ENCODE peak calls at places on chromosome 13, in eight cellular contexts. Y is SK-N-SH; D is breast epithelium; J is effector memory CD4-positive, alpha-beta T cell; Z is PC-3; L is naive thymus-derived CD4-positive, alpha-beta T cell; G is K562; X is GM23338. R is an unnamed sample. For H3K4me1, the result is how much of the 10 kb centered on the place peaks cover.

GRCh38 chr13:59409651-59410200 is 754.0 kb downstream of the DIAPH3 start:
- DNase-seq in D (no peak), Z (no peak), Y (no peak), X (peak), G (no peak), L (no peak), J (no peak), R (peak)

GRCh38 chr13:91401916-91402315 is 3.5 kb downstream of the GPC5 start:
- DNase-seq in G (no peak), J (no peak), Z (no peak), D (no peak), L (no peak), Y (no peak), X (no peak), R (no peak)

GRCh38 chr13:38967446-38967845 is 23.2 kb downstream of the STOML3 start:
- DNase-seq in Z (no peak), Y (no peak), X (no peak), J (no peak), G (no peak), L (no peak), D (no peak), R (no peak)

GRCh38 chr13:48818495-48818961 is 157.2 kb upstream of the FNDC3A start:
- DNase-seq in Z (peak), X (peak), J (no peak), Y (no peak), L (no peak), D (no peak), G (no peak), R (peak)

GRCh38 chr13:37457594-37457993 is 141.0 kb downstream of the POSTN start:
- DNase-seq in Y (no peak), L (no peak), G (no peak), Z (peak), D (no peak), J (no peak), X (no peak), R (no peak)

GRCh38 chr13:78022164-78022877 is 103.7 kb upstream of the EDNRB start:
- DNase-seq in X (no peak), D (no peak), G (no peak), Z (peak), J (peak), L (peak), Y (no peak), R (peak)

GRCh38 chr13:28532226-28533048 is 37.5 kb upstream of the FLT1 start:
- DNase-seq in Y (peak), J (no peak), G (peak), D (no peak), X (peak), L (no peak), Z (no peak), R (no peak)

GRCh38 chr13:22846551-22846950 is 334.2 kb upstream of the SGCG start:
- DNase-seq in J (no peak), Y (no peak), D (no peak), G (no peak), X (no peak), L (no peak), Z (no peak), R (no peak)

GRCh38 chr13:43368003-43368402 is 344.6 kb downstream of the DNAJC15 start:
- DNase-seq in G (no peak), Y (no peak), L (no peak), D (no peak), X (no peak), J (no peak), Z (no peak), R (no peak)

GRCh38 chr13:64314286-64314685 is 2898.6 kb upstream of the PCDH20 start:
- DNase-seq in Z (peak), L (no peak), X (no peak), Y (no peak), J (no peak), G (no peak), D (no peak), R (no peak)

GRCh38 chr13:106523566-106523965 is 11.9 kb downstream of the EFNB2 start:
- DNase-seq in Z (no peak), D (no peak), L (no peak), J (no peak), Y (peak), X (no peak), G (no peak), R (no peak)
- H3K4me1 ChIP-seq in Z (under half), D (under half), L (under half), J (under half), Y (under half), X (half or more), G (under half), R (under half)

DNA sequence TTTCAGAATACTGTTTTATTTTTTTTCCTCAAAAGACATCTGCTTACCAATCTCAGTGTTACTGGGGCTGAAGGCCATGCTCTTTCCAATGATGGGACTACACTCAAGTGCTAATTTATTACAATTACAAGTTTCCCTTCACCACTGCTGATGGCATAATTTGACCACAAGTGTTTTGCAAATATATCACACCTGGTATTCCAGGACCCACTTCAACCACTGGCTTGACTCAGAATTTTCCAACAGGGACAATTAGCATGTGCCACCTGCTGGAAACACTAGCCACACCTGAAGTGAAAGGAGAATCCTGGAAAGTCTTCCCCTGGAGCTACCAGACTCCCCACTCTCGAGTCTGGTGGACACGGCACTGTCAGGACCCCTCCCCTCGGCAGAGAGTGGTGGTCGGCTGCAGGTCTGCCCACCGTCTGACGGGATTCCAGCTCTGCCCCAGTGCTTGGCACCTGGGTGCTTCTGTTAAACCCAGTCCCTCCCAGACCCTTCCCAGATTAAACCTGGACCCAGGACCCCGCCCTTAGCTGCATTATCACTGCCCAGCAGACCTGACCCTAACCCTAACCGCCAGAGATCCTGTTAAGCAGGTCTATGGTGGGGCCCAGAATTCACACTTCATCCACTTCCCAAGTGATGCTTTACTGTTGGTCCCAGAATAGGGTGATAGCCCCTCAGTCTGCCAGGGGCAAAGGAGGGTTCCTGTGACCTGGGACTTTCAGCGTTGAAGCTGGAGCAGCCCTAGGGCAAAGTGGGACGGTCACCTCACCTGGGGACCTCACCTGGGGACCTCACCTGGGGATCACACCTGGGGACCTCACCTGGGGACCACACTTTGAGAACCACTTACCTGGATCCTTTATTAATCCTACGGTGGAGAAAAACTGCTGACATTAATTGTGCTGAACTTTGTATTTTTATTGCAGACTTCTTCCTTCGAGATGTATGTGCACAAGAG is 17.6 kb upstream of the RASA3 start:
- DNase-seq in Y (no peak), L (no peak), G (no peak), J (no peak), D (no peak), X (no peak), Z (no peak), R (no peak)
- H3K4me3 ChIP-seq in Y (no peak), L (peak), G (no peak), J (peak), D (no peak), X (no peak), Z (no peak), R (no peak)

DNA sequence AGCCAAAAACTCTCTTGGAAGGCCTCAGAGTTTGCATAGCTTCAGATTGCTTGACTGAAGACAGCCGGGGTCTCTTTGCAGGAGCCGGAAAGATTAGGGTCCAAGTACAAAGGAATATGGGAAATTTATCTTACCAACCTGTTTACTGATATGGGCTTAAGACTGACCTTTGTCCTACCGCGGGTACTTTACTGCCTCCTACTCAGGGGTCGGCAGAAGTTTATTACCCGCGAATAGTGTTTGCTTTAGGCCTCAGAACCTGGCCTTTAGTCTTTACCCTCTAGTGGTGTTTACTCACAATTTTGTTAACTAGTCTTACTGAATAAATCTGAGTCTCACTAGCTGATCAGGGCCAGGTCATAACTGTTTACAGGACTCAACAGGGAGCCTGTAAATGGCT is 765.4 kb upstream of the SPRY2 start:
- DNase-seq in Y (no peak), Z (no peak), G (no peak), L (no peak), X (no peak), J (no peak), D (no peak), R (no peak)
- H3K27ac ChIP-seq in Y (no peak), Z (no peak), G (no peak), L (no peak), X (no peak), J (no peak), D (no peak), R (no peak)

GRCh38 chr13:20424559-20424852 is 101.2 kb downstream of the CRYL1 start:
- DNase-seq in D (no peak), J (no peak), Y (no peak), Z (no peak), X (no peak), L (no peak), G (no peak), R (no peak)

GRCh38 chr13:20425819-20426219 is 99.8 kb downstream of the CRYL1 start:
- DNase-seq in X (no peak), L (no peak), Y (peak), G (no peak), J (no peak), Z (no peak), D (no peak), R (no peak)

GRCh38 chr13:20424959-20425358 is 100.7 kb downstream of the CRYL1 start:
- DNase-seq in Z (no peak), J (no peak), L (no peak), D (no peak), Y (no peak), X (no peak), G (no peak), R (no peak)

GRCh38 chr13:20428666-20429644 is 96.7 kb downstream of the CRYL1 start:
- DNase-seq in X (no peak), D (no peak), Y (no peak), G (no peak), Z (peak), J (no peak), L (no peak), R (no peak)

GRCh38 chr13:20426766-20427448 is 98.8 kb downstream of the CRYL1 start:
- DNase-seq in Y (no peak), J (no peak), Z (no peak), X (no peak), D (no peak), G (no peak), L (no peak), R (no peak)
- H3K4me1 ChIP-seq in Y (under half), J (under half), Z (under half), X (under half), D (under half), G (under half), L (under half), R (under half)

GRCh38 chr13:26011996-26012688 is 39.7 kb downstream of the SHISA2 start:
- DNase-seq in J (peak), X (peak), L (peak), G (no peak), Z (no peak), D (no peak), Y (no peak), R (no peak)
- H3K4me3 ChIP-seq in J (peak), X (peak), L (peak), G (no peak), Z (no peak), D (peak), Y (no peak), R (no peak)

GRCh38 chr13:110914293-110915056 is 394 bp downstream of the ANKRD10 start:
- DNase-seq in X (peak), Z (peak), J (peak), L (peak), G (peak), Y (peak), D (peak), R (peak)

GRCh38 chr13:110915057-110915873 is at the start of gene ANKRD10:
- DNase-seq in D (peak), L (peak), X (peak), J (peak), Z (peak), Y (peak), G (peak), R (peak)

GRCh38 chr13:110915874-110916670 is 1.2 kb upstream of the ANKRD10 start:
- DNase-seq in Z (peak), D (no peak), Y (no peak), G (no peak), X (no peak), J (no peak), L (no peak), R (no peak)

GRCh38 chr13:110913911-110914292 is 967 bp downstream of the ANKRD10 start:
- DNase-seq in J (no peak), Y (no peak), X (peak), D (peak), L (no peak), G (no peak), Z (no peak), R (no peak)

GRCh38 chr13:110916671-110917142 is 1.8 kb upstream of the ANKRD10 start:
- DNase-seq in G (no peak), Y (no peak), J (no peak), X (no peak), Z (no peak), L (no peak), D (peak), R (no peak)
- H3K27ac ChIP-seq in G (no peak), Y (no peak), J (no peak), X (no peak), Z (no peak), L (no peak), D (peak), R (peak)

GRCh38 chr13:40477623-40478608 is 188.5 kb downstream of the FOXO1 start:
- DNase-seq in Z (no peak), G (no peak), X (no peak), L (no peak), Y (no peak), J (no peak), D (no peak), R (no peak)
- H3K4me1 ChIP-seq in Z (under half), G (under half), X (under half), L (under half), Y (under half), J (under half), D (under half), R (under half)

GRCh38 chr13:31946091-31946770 is 85.3 kb upstream of the FRY start:
- DNase-seq in Z (no peak), D (no peak), Y (no peak), G (no peak), X (no peak), J (no peak), L (no peak), R (no peak)
- H3K4me3 ChIP-seq in Z (peak), D (no peak), Y (no peak), G (no peak), X (no peak), J (no peak), L (no peak), R (peak)

DNA sequence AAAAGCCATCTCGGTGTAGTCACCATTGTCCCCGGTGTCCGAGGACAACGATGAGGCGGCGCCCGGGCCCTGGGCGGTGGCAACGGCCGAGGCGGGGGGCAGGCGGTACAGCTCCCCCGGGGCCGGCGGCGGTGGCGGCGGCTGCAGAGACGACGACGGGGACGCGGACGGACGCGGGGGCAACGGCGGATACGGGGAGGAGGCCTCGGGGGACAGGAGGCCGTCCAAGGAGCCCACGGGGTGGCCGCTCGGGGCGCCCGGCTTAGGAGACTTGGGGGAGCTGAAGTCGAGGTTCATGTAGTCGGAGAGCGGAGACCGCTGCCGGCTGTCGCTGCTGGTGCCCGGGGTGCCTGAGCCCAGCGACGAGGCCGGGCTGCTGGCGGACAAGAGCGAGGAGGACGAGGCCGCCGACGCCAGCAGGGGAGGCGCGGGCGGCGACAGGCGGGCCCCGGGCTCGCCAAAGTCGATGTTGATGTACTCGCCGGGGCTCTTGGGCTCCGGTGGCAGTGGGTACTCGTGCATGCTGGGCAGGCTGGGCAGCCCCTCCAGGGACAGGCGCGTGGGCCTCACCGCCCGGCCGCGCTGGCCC is 3.5 kb downstream of the IRS2 start:
- DNase-seq in D (no peak), J (no peak), Z (no peak), Y (peak), L (no peak), X (no peak), G (no peak), R (no peak)
- H3K27ac ChIP-seq in D (peak), J (no peak), Z (no peak), Y (peak), L (no peak), X (no peak), G (no peak), R (no peak)

DNA sequence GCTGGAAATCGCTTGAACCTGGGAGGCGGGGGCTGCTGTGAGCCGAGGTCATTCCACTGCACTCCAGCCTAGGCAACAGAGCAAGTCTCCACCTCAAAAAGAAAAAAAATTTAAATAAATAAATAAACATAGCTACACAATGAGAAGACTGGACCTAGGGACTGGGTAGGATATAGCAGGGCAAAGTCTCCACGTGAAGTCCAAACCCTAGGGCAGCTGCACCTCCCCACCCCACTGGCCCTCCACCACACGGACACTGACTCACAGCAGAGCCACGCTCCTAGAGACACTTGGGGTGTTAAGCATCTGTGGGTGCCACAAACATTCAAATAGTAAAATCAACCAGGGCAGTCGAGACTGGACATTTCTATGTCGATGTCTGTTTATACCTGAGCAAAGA is 7.1 kb downstream of the LATS2 start:
- DNase-seq in Z (no peak), G (no peak), X (no peak), L (no peak), J (no peak), Y (no peak), D (no peak), R (no peak)
- H3K4me1 ChIP-seq in Z (under half), G (under half), X (half or more), L (under half), J (under half), Y (under half), D (under half), R (under half)

R was measured in SJCRH30.